ENCODE peak calls at places on chromosome 1, in seven cellular contexts. Y is uterus, N is WTC11, J is GM20000, A is choroid plexus epithelial cell, D is body of pancreas, V is PC-3. Z is an unnamed sample.

GRCh38 chr1:241902376-241903067 is 54.5 kb downstream of the EXO1 start:
- DNase-seq in J (no peak), A (peak), D (no peak), N (no peak), V (no peak), Y (no peak), Z (no peak)

GRCh38 chr1:28887835-28888682 is 26.3 kb upstream of the EPB41 start:
- DNase-seq in V (no peak), A (peak), N (peak), Y (peak), J (no peak), D (peak), Z (no peak)

GRCh38 chr1:160124709-160125478 is 9.3 kb downstream of the ATP1A2 start:
- DNase-seq in V (peak), D (peak), Y (no peak), J (no peak), A (peak), N (no peak), Z (no peak)

GRCh38 chr1:182890927-182891610 is 51.9 kb downstream of the DHX9 start:
- DNase-seq in D (peak), V (no peak), J (no peak), Y (no peak), N (no peak), A (no peak), Z (no peak)

GRCh38 chr1:181482521-181483083 is 715 bp upstream of the CACNA1E start:
- DNase-seq in N (peak), A (no peak), Y (no peak), D (no peak), V (no peak), J (peak), Z (peak)

GRCh38 chr1:13935336-13935735 is 235.3 kb downstream of the PRDM2 start:
- DNase-seq in D (no peak), V (no peak), A (no peak), J (no peak), N (no peak), Y (no peak), Z (no peak)

GRCh38 chr1:194117582-194117981 is 931.2 kb upstream of the B3GALT2 start:
- DNase-seq in A (no peak), J (no peak), N (peak), D (no peak), Y (no peak), V (no peak), Z (no peak)

GRCh38 chr1:227887697-227888403 is 59.9 kb downstream of the WNT9A start:
- DNase-seq in Y (peak), V (no peak), J (no peak), A (peak), D (peak), N (peak), Z (no peak)

GRCh38 chr1:156692409-156692957 is 12.9 kb downstream of the CRABP2 start:
- DNase-seq in A (no peak), N (no peak), J (no peak), D (peak), Y (no peak), V (peak), Z (no peak)

GRCh38 chr1:54172614-54173312 is 20.0 kb upstream of the CDCP2 start:
- DNase-seq in N (no peak), J (no peak), Y (no peak), A (peak), D (no peak), V (no peak), Z (no peak)

GRCh38 chr1:20271498-20272400 is 18.9 kb upstream of the VWA5B1 start:
- DNase-seq in Y (no peak), N (no peak), V (peak), D (no peak), J (no peak), A (no peak), Z (no peak)

GRCh38 chr1:88104234-88104633 is 579.8 kb upstream of the PKN2 start:
- DNase-seq in J (no peak), Y (no peak), A (no peak), V (no peak), D (no peak), N (no peak), Z (no peak)

GRCh38 chr1:226846801-226847200 is 23.6 kb upstream of the PSEN2 start:
- DNase-seq in Y (no peak), D (no peak), A (no peak), J (no peak), N (no peak), V (peak), Z (no peak)

GRCh38 chr1:5798151-5798730 is 194.0 kb downstream of the NPHP4 start:
- DNase-seq in D (no peak), A (no peak), V (no peak), J (no peak), Y (no peak), N (peak), Z (no peak)

GRCh38 chr1:13675222-13675621 is 24.8 kb upstream of the PRDM2 start:
- DNase-seq in D (no peak), J (no peak), V (no peak), N (no peak), A (no peak), Y (no peak), Z (no peak)

GRCh38 chr1:204348722-204349121 is 11.0 kb downstream of the PLEKHA6 start:
- DNase-seq in N (no peak), A (peak), D (peak), V (no peak), J (no peak), Y (peak), Z (no peak)

GRCh38 chr1:104706631-104707147 is 957.0 kb downstream of the AMY1C start:
- DNase-seq in Y (no peak), D (no peak), J (no peak), N (no peak), A (no peak), V (peak), Z (no peak)

GRCh38 chr1:220818421-220819173 is 31.9 kb downstream of the MTARC1 start:
- DNase-seq in Y (peak), J (no peak), A (no peak), N (no peak), D (peak), V (no peak), Z (no peak)

GRCh38 chr1:245108909-245109308 is 45.9 kb upstream of the KIF26B start:
- DNase-seq in J (no peak), D (no peak), N (no peak), Y (no peak), A (no peak), V (peak), Z (no peak)

GRCh38 chr1:83931658-83932253 is 67.2 kb downstream of the TTLL7 start:
- DNase-seq in Y (no peak), D (peak), V (peak), A (peak), N (no peak), J (peak), Z (peak)

GRCh38 chr1:86429830-86430229 is 5.9 kb downstream of the CLCA2 start:
- DNase-seq in N (no peak), V (peak), J (no peak), Y (peak), A (peak), D (peak), Z (no peak)

GRCh38 chr1:11982010-11982392 is 1.8 kb downstream of the MFN2 start:
- DNase-seq in J (no peak), V (no peak), A (no peak), N (no peak), Y (no peak), D (no peak), Z (no peak)

GRCh38 chr1:37147397-37147831 is 113.1 kb upstream of the GRIK3 start:
- DNase-seq in J (no peak), V (no peak), N (no peak), A (no peak), Y (no peak), D (no peak), Z (no peak)

GRCh38 chr1:205447457-205448415 is 8.1 kb downstream of the BLACAT1 start:
- DNase-seq in D (peak), J (no peak), Y (no peak), V (peak), A (no peak), N (peak), Z (no peak)

DNA sequence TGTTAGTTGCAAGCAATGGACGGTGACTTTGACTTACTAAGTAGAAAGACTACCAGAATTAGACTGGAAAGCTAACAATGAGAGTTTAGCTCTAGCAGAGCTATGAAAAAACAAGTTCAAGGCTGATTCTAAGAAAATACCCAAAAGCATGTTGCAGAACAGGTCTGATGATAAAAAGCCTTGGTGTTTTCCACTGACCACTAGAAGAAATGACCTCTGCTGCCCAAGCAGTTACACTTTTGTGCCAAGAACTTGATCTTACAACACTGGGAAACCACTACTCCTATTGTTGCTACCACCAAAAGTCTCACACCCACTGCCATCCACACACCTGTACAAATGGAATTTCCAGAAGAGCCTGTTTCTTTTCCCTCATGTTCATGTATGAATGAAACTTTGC is 21.4 kb upstream of the NEK7 start:
- DNase-seq in N (no peak), J (no peak), V (no peak), Y (no peak), D (no peak), A (no peak), Z (no peak)
- TF ChIP-seq CTCF in N (no peak), J (no peak), V (no peak), Y (no peak), D (no peak), A (no peak), Z (no peak)

DNA sequence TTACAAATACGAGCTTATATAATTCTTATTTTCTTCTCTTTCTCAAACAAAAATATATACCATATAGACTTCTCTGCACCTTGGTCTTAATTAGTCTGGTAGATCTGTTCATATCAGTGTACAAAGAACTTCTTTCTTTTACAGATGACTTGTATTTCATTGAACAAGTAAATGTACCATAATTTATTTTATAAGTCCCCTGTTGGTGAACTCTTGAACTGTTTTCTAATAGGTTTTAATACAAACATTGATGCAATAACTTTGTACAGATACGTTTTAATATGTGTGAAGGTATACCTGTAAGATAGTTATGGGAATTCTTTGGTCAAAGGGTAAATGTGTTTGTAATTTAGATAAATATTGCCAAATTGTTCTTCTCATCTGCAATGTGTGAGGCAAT is 28.4 kb downstream of the GPR88 start:
- DNase-seq in A (no peak), J (no peak), Y (no peak), D (no peak), V (no peak), N (no peak), Z (no peak)
- TF ChIP-seq CTCF in A (no peak), J (no peak), Y (no peak), D (no peak), V (no peak), N (no peak), Z (no peak)

GRCh38 chr1:70327306-70328076 is 27.0 kb downstream of the ANKRD13C start:
- DNase-seq in D (no peak), V (peak), A (peak), N (no peak), Y (no peak), J (no peak), Z (no peak)

GRCh38 chr1:70319750-70320149 is 34.8 kb downstream of the ANKRD13C start:
- DNase-seq in D (no peak), J (no peak), N (no peak), A (peak), V (peak), Y (no peak), Z (no peak)

GRCh38 chr1:70324683-70325082 is 29.8 kb downstream of the ANKRD13C start:
- DNase-seq in D (no peak), V (peak), A (no peak), J (no peak), N (no peak), Y (no peak), Z (no peak)
- TF ChIP-seq CTCF in D (no peak), V (peak), A (peak), J (no peak), N (no peak), Y (no peak), Z (no peak)

GRCh38 chr1:248850536-248851251 is 8.2 kb downstream of the ZNF692 start:
- DNase-seq in A (no peak), N (no peak), D (no peak), Y (no peak), V (no peak), J (no peak), Z (no peak)
- TF ChIP-seq CTCF in A (no peak), N (no peak), D (no peak), Y (no peak), V (no peak), J (no peak), Z (no peak)

GRCh38 chr1:68051475-68051874 is 1.0 kb upstream of the DIRAS3 start:
- DNase-seq in Y (peak), J (no peak), D (peak), A (peak), V (no peak), N (peak), Z (no peak)
- TF ChIP-seq CTCF in Y (peak), J (no peak), D (peak), A (peak), V (no peak), N (no peak), Z (no peak)

GRCh38 chr1:203039609-203040517 is 13.6 kb downstream of the PPFIA4 start:
- DNase-seq in J (no peak), Y (no peak), V (peak), A (no peak), D (no peak), N (peak), Z (no peak)

GRCh38 chr1:203040518-203041275 is 14.4 kb downstream of the PPFIA4 start:
- DNase-seq in N (no peak), D (no peak), Y (no peak), V (no peak), J (no peak), A (no peak), Z (no peak)

GRCh38 chr1:203038217-203038741 is 12.0 kb downstream of the PPFIA4 start:
- DNase-seq in N (no peak), A (no peak), J (no peak), V (peak), D (peak), Y (peak), Z (no peak)

GRCh38 chr1:203037509-203038190 is 11.4 kb downstream of the PPFIA4 start:
- DNase-seq in V (no peak), A (no peak), Y (no peak), N (no peak), J (no peak), D (no peak), Z (no peak)

DNA sequence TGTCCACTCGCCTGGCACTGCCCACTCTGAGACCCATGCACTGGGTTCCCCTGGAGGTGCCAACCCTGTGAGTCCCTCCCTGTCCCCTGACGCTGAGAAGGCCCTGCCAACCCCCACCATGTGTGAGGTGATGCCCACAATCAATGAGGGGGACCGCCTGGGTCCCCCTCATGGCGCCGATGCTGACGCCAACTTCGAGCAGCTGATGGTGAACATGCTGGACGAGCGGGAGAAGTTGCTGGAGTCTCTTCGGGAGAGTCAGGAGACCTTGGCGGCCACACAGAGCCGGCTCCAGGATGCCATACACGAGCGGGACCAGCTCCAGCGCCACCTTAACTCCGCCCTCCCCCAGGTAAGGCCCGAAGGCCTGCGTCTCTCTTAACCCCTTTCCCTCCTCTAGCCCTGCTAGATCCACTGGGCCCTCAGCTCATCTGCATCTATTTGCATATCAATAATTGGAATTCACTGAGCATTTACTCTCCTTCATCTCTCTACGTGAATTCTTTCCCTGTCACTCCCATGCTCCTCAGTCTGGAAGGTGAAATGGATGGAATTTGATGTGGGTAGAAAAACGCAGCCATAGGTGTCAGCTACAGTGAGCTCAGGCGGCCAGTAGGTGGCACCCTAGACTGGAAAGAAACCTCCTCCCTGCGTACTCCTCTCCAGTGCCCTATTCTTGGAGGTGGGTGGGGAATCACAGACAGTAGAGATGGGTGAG is 12.8 kb downstream of the PPFIA4 start:
- DNase-seq in A (peak), N (peak), V (peak), J (peak), Y (peak), D (peak), Z (peak)
- TF ChIP-seq CTCF in A (peak), N (peak), V (peak), J (peak), Y (peak), D (peak), Z (peak)

GRCh38 chr1:153238536-153238935 is 21.0 kb upstream of the LORICRIN start:
- DNase-seq in J (no peak), D (no peak), V (peak), Y (no peak), N (no peak), A (no peak), Z (no peak)
- TF ChIP-seq CTCF in J (no peak), D (no peak), V (peak), Y (no peak), N (no peak), A (no peak), Z (peak)

GRCh38 chr1:198519639-198520501 is 20.6 kb downstream of the ATP6V1G3 start:
- DNase-seq in N (no peak), A (no peak), V (no peak), Y (no peak), J (no peak), D (no peak), Z (no peak)

GRCh38 chr1:198520524-198521254 is 19.8 kb downstream of the ATP6V1G3 start:
- DNase-seq in Y (no peak), N (no peak), V (no peak), D (no peak), A (no peak), J (peak), Z (peak)

GRCh38 chr1:198523183-198523942 is 17.1 kb downstream of the ATP6V1G3 start:
- DNase-seq in J (no peak), A (no peak), N (no peak), Y (no peak), V (no peak), D (no peak), Z (no peak)

DNA sequence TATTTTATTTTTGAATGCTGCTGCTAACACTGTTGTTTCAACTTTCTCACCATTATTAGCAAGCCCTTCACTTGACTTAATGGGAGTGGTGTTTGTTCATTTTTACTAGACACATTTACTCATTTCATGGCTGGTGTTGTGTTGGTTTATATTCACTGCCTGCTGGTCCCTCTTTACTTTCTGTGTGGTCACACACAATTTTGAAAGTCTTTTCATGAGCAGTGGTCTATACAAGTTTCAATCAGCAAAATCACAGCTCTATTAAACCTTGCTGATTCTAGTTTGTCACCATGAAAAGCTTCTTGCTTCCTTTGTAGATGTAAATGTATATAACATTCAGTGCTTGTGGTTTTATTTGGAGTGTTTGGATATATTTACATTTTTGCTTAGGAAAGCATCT is 22.9 kb downstream of the ATP6V1G3 start:
- DNase-seq in Y (no peak), J (no peak), D (no peak), A (no peak), N (no peak), V (no peak), Z (no peak)
- TF ChIP-seq CTCF in Y (no peak), J (no peak), D (no peak), A (no peak), N (no peak), V (no peak), Z (no peak)

GRCh38 chr1:91877574-91878208 is 8.3 kb downstream of the TGFBR3 start:
- DNase-seq in V (peak), A (no peak), Y (no peak), D (no peak), N (no peak), J (peak), Z (peak)
- TF ChIP-seq CTCF in V (no peak), A (no peak), Y (no peak), D (no peak), N (no peak), J (no peak), Z (no peak)

Z was measured in GM10248.